ENCODE peak calls at places on chromosomes 2 and 18, in four cellular contexts. One of them, this sample, is unnamed.

GRCh38 chr2:127818794-127819425 is 7.9 kb upstream of the WDR33 start:
- DNase-seq in AG09309: no peak
- DNase-seq in nephron progenitor cell: no peak
- DNase-seq in stimulated activated CD4-positive, alpha-beta T cell treated with anti-CD3 and anti-CD28 coated beads, Interleukin-12 subunit alpha, Interleukin-12 subunit beta, amount 100 ng/mL, for 48 hours: no peak
- DNase-seq in this sample: no peak

GRCh38 chr2:171320208-171320621 is 113.6 kb downstream of the METTL8 start:
- DNase-seq in AG09309: no peak
- DNase-seq in stimulated activated CD4-positive, alpha-beta T cell treated with anti-CD3 and anti-CD28 coated beads, Interleukin-12 subunit alpha, Interleukin-12 subunit beta, amount 100 ng/mL, for 48 hours: no peak
- DNase-seq in nephron progenitor cell: no peak
- DNase-seq in this sample: no peak

GRCh38 chr2:102149243-102149642 is 6.7 kb downstream of the IL1R1 start:
- DNase-seq in nephron progenitor cell: no peak
- DNase-seq in stimulated activated CD4-positive, alpha-beta T cell treated with anti-CD3 and anti-CD28 coated beads, Interleukin-12 subunit alpha, Interleukin-12 subunit beta, amount 100 ng/mL, for 48 hours: no peak
- DNase-seq in AG09309: no peak
- DNase-seq in this sample: no peak

GRCh38 chr2:207167129-207167923 is 1.6 kb upstream of the KLF7 start:
- DNase-seq in AG09309: no peak
- DNase-seq in nephron progenitor cell: no peak
- DNase-seq in stimulated activated CD4-positive, alpha-beta T cell treated with anti-CD3 and anti-CD28 coated beads, Interleukin-12 subunit alpha, Interleukin-12 subunit beta, amount 100 ng/mL, for 48 hours: no peak
- DNase-seq in this sample: no peak

GRCh38 chr2:239920616-239921365 is 104.4 kb downstream of the NDUFA10 start:
- DNase-seq in AG09309: no peak
- DNase-seq in nephron progenitor cell: no peak
- DNase-seq in stimulated activated CD4-positive, alpha-beta T cell treated with anti-CD3 and anti-CD28 coated beads, Interleukin-12 subunit alpha, Interleukin-12 subunit beta, amount 100 ng/mL, for 48 hours: no peak
- DNase-seq in this sample: peak

GRCh38 chr2:222434204-222434603 is 9.9 kb downstream of the SGPP2 start:
- DNase-seq in stimulated activated CD4-positive, alpha-beta T cell treated with anti-CD3 and anti-CD28 coated beads, Interleukin-12 subunit alpha, Interleukin-12 subunit beta, amount 100 ng/mL, for 48 hours: no peak
- DNase-seq in AG09309: no peak
- DNase-seq in nephron progenitor cell: no peak
- DNase-seq in this sample: no peak

GRCh38 chr2:189783927-189784867 is at the start of the genes ORMDL1 and PMS1:
- DNase-seq in stimulated activated CD4-positive, alpha-beta T cell treated with anti-CD3 and anti-CD28 coated beads, Interleukin-12 subunit alpha, Interleukin-12 subunit beta, amount 100 ng/mL, for 48 hours: peak
- DNase-seq in AG09309: peak
- DNase-seq in nephron progenitor cell: peak
- DNase-seq in this sample: peak

GRCh38 chr2:226699321-226699720 is 100.3 kb downstream of the IRS1 start:
- DNase-seq in nephron progenitor cell: no peak
- DNase-seq in stimulated activated CD4-positive, alpha-beta T cell treated with anti-CD3 and anti-CD28 coated beads, Interleukin-12 subunit alpha, Interleukin-12 subunit beta, amount 100 ng/mL, for 48 hours: no peak
- DNase-seq in AG09309: no peak
- DNase-seq in this sample: no peak

GRCh38 chr2:64651590-64651989 is 2.1 kb downstream of the SERTAD2 start:
- DNase-seq in nephron progenitor cell: no peak
- DNase-seq in stimulated activated CD4-positive, alpha-beta T cell treated with anti-CD3 and anti-CD28 coated beads, Interleukin-12 subunit alpha, Interleukin-12 subunit beta, amount 100 ng/mL, for 48 hours: no peak
- DNase-seq in AG09309: no peak
- DNase-seq in this sample: no peak

GRCh38 chr2:98088261-98088660 is 1.3 kb downstream of the VWA3B start:
- DNase-seq in nephron progenitor cell: no peak
- DNase-seq in stimulated activated CD4-positive, alpha-beta T cell treated with anti-CD3 and anti-CD28 coated beads, Interleukin-12 subunit alpha, Interleukin-12 subunit beta, amount 100 ng/mL, for 48 hours: no peak
- DNase-seq in AG09309: no peak
- DNase-seq in this sample: no peak

GRCh38 chr2:171923206-171923605 is 945 bp downstream of the HAT1 start:
- DNase-seq in nephron progenitor cell: no peak
- DNase-seq in AG09309: peak
- DNase-seq in stimulated activated CD4-positive, alpha-beta T cell treated with anti-CD3 and anti-CD28 coated beads, Interleukin-12 subunit alpha, Interleukin-12 subunit beta, amount 100 ng/mL, for 48 hours: no peak
- DNase-seq in this sample: no peak

GRCh38 chr2:110816404-110817365 is 84.3 kb downstream of the ACOXL start:
- DNase-seq in nephron progenitor cell: no peak
- DNase-seq in AG09309: no peak
- DNase-seq in stimulated activated CD4-positive, alpha-beta T cell treated with anti-CD3 and anti-CD28 coated beads, Interleukin-12 subunit alpha, Interleukin-12 subunit beta, amount 100 ng/mL, for 48 hours: no peak
- DNase-seq in this sample: no peak

GRCh38 chr18:79943608-79944125 is 7.8 kb downstream of the SLC66A2 start:
- DNase-seq in AG09309: no peak
- DNase-seq in nephron progenitor cell: no peak
- DNase-seq in stimulated activated CD4-positive, alpha-beta T cell treated with anti-CD3 and anti-CD28 coated beads, Interleukin-12 subunit alpha, Interleukin-12 subunit beta, amount 100 ng/mL, for 48 hours: no peak
- DNase-seq in this sample: no peak

This sample was measured in RWPE2.